ENCODE peak calls at places on chromosomes 13 and 19, in seven cellular contexts. V, T, M, S, A, O and U are unnamed samples.

GRCh38 chr19:38664503-38665211 is 17.2 kb downstream of the ACTN4 start:
- DNase-seq in A (no peak), M (no peak), V (no peak), T (no peak), O (no peak), S (no peak), U (no peak)

GRCh38 chr19:1618157-1619093 is 13.2 kb upstream of the UQCR11 start:
- DNase-seq in T (peak; percentile 21), V (peak; percentile 44), O (no peak), S (peak; percentile 29), A (no peak), M (no peak), U (no peak)

GRCh38 chr13:50801087-50801931 is 42.2 kb downstream of the DLEU7 start:
- DNase-seq in T (peak; percentile 85), V (peak; percentile 80), M (peak; percentile 47), A (peak; percentile 48), S (peak; percentile 27), O (peak; percentile 58), U (peak; percentile 64)

GRCh38 chr19:32566246-32566830 is 14.7 kb upstream of the PDCD5 start:
- DNase-seq in V (no peak), A (peak; percentile 25), O (no peak), M (no peak), T (peak; percentile 5), S (no peak), U (no peak)

GRCh38 chr19:41546386-41546789 is 29.6 kb upstream of the CEACAM21 start:
- DNase-seq in S (no peak), M (no peak), O (no peak), A (no peak), V (no peak), T (no peak), U (no peak)

GRCh38 chr13:84279166-84279565 is 396.9 kb upstream of the SLITRK1 start:
- DNase-seq in V (no peak), M (no peak), O (no peak), S (no peak), T (no peak), A (no peak), U (no peak)

GRCh38 chr13:35474551-35474950 is 1.9 kb downstream of the MAB21L1 start:
- DNase-seq in M (no peak), O (no peak), A (no peak), T (no peak), S (no peak), V (peak; percentile 55), U (no peak)

GRCh38 chr19:34220472-34221063 is 33.8 kb upstream of the GARRE1 start:
- DNase-seq in O (no peak), T (peak; percentile 75), A (no peak), M (peak; percentile 42), S (peak; percentile 64), V (peak; percentile 65), U (no peak)

GRCh38 chr13:107864543-107865460 is 350.5 kb downstream of the LIG4 start:
- DNase-seq in S (no peak), A (no peak), T (peak; percentile 63), V (peak; percentile 90), M (no peak), O (peak; percentile 55), U (no peak)

GRCh38 chr19:42081584-42082258 is 5.8 kb downstream of the ZNF574 start:
- DNase-seq in O (no peak), S (no peak), A (no peak), V (no peak), T (peak; percentile 60), M (no peak), U (no peak)

GRCh38 chr19:21765151-21765550 is 2.2 kb downstream of the ZNF100 start:
- DNase-seq in O (no peak), T (no peak), A (no peak), M (no peak), S (peak; percentile 2), V (no peak), U (no peak)

GRCh38 chr13:43009506-43009905 is 13.9 kb upstream of the DNAJC15 start:
- DNase-seq in O (no peak), S (no peak), A (no peak), V (no peak), T (no peak), M (no peak), U (no peak)

GRCh38 chr13:74290324-74290773 is 156.1 kb upstream of the KLF12 start:
- DNase-seq in T (peak; percentile 92), M (peak; percentile 14), V (peak; percentile 52), O (peak; percentile 98), S (peak; percentile 73), A (peak; percentile 86), U (peak; percentile 94)

GRCh38 chr19:15195987-15196682 is 4.7 kb downstream of the NOTCH3 start:
- DNase-seq in O (peak; percentile 78), A (no peak), S (peak; percentile 73), V (peak; percentile 70), T (no peak), M (no peak), U (no peak)

GRCh38 chr13:51542358-51542972 is 41.8 kb upstream of the WDFY2 start:
- DNase-seq in O (no peak), S (no peak), M (no peak), T (peak; percentile 35), A (no peak), V (peak; percentile 51), U (no peak)

GRCh38 chr13:48505597-48506091 is 27.2 kb downstream of the RCBTB2 start:
- DNase-seq in T (no peak), S (no peak), V (no peak), O (no peak), A (peak; percentile 39), M (peak; percentile 44), U (no peak)

GRCh38 chr13:104389722-104390121 is 1323.5 kb upstream of the SLC10A2 start:
- DNase-seq in A (peak; percentile 77), T (peak; percentile 47), V (no peak), S (no peak), M (no peak), O (no peak), U (no peak)

GRCh38 chr19:9353011-9353410 is 9.8 kb upstream of the ZNF177 start:
- DNase-seq in T (no peak), M (no peak), S (no peak), V (no peak), O (no peak), A (no peak), U (no peak)

GRCh38 chr19:47471733-47472457 is at the start of gene SLC8A2:
- DNase-seq in A (peak; percentile 72), O (peak; percentile 41), V (peak; percentile 97), S (peak; percentile 35), M (peak; percentile 34), T (peak; percentile 85), U (no peak)

GRCh38 chr13:41058229-41059070 is 2.9 kb upstream of the WBP4 start:
- DNase-seq in M (no peak), S (no peak), V (no peak), A (no peak), O (no peak), T (no peak), U (no peak)

GRCh38 chr13:97953376-97953970 is at the start of gene IPO5:
- DNase-seq in V (no peak), M (no peak), T (no peak), A (peak; percentile 52), O (no peak), S (no peak), U (no peak)

GRCh38 chr13:65932587-65933239 is 1297.4 kb downstream of the PCDH9 start:
- DNase-seq in M (no peak), O (no peak), T (peak; percentile 40), A (peak; percentile 33), S (no peak), V (no peak), U (no peak)

GRCh38 chr19:48991823-48992570 is 1.1 kb downstream of the GYS1 start:
- DNase-seq in M (no peak), S (no peak), V (peak; percentile 69), A (peak; percentile 43), T (peak; percentile 89), O (no peak), U (no peak)